ENCODE peak calls at places on chromosomes 7 and 10, in ten cellular contexts. Q is AG09309, G is A549, T is PC-3, S is heart left ventricle, J is H1, O is GM12878, K is spleen, W is A673, E is bronchial epithelial cell. C is an unnamed sample.
A peak's percentile ranks its signal among the peaks of the same experiment; 100 is the strongest.

GRCh38 chr7:129240119-129240815 is 15.4 kb downstream of the AHCYL2 start:
- DNase-seq in Q (no peak), G (no peak), T (no peak), S (no peak), J (no peak), O (no peak), K (no peak), W (no peak), E (peak; percentile 12), C (no peak)

GRCh38 chr10:114081911-114082583 is 38.4 kb downstream of the ADRB1 start:
- DNase-seq in Q (no peak), G (no peak), T (peak; percentile 55), S (no peak), J (no peak), O (no peak), K (no peak), W (no peak), E (peak; percentile 38), C (no peak)

GRCh38 chr10:74333174-74333573 is 182.2 kb downstream of the ADK start:
- DNase-seq in Q (peak; percentile 46), G (no peak), T (no peak), S (no peak), J (no peak), O (no peak), K (no peak), W (no peak), E (no peak), C (no peak)

GRCh38 chr10:3090914-3091313 is 23.6 kb downstream of the PFKP start:
- DNase-seq in Q (no peak), G (peak; percentile 91), T (peak; percentile 67), S (peak; percentile 75), J (no peak), O (no peak), K (no peak), W (peak; percentile 34), E (peak; percentile 75), C (no peak)

GRCh38 chr7:18975276-18975675 is 142.2 kb downstream of the TWIST1 start:
- DNase-seq in Q (no peak), G (no peak), T (peak; percentile 9), S (no peak), J (no peak), O (no peak), K (no peak), W (no peak), E (no peak), C (no peak)

GRCh38 chr10:14648042-14648765 is 126.5 kb downstream of the FAM107B start:
- DNase-seq in Q (no peak), G (no peak), T (no peak), S (peak; percentile 70), J (no peak), O (peak; percentile 99), K (peak; percentile 86), W (peak; percentile 92), E (peak; percentile 65), C (peak; percentile 84)

GRCh38 chr10:84088626-84089025 is 50.7 kb upstream of the GHITM start:
- DNase-seq in Q (no peak), G (no peak), T (no peak), S (no peak), J (no peak), O (no peak), K (no peak), W (no peak), E (no peak), C (no peak)

GRCh38 chr7:12557282-12557681 is 13.2 kb upstream of the SCIN start:
- DNase-seq in Q (no peak), G (no peak), T (no peak), S (no peak), J (no peak), O (no peak), K (no peak), W (peak; percentile 13), E (peak; percentile 80), C (no peak)

GRCh38 chr10:119896061-119896655 is 3.6 kb downstream of the SEC23IP start:
- DNase-seq in Q (peak; percentile 55), G (peak; percentile 14), T (peak; percentile 87), S (no peak), J (no peak), O (no peak), K (no peak), W (no peak), E (peak; percentile 95), C (no peak)

GRCh38 chr7:76358478-76359110 is at the start of gene YWHAG:
- DNase-seq in Q (no peak), G (peak; percentile 93), T (peak; percentile 73), S (peak; percentile 91), J (peak; percentile 91), O (no peak), K (peak; percentile 97), W (peak; percentile 87), E (peak; percentile 52), C (peak; percentile 93)

GRCh38 chr7:34837826-34838225 is 179.8 kb downstream of the NPSR1 start:
- DNase-seq in Q (no peak), G (peak; percentile 13), T (peak; percentile 56), S (no peak), J (no peak), O (no peak), K (no peak), W (peak; percentile 18), E (peak; percentile 42), C (no peak)

GRCh38 chr7:133207687-133208086 is 45.2 kb upstream of the EXOC4 start:
- DNase-seq in Q (no peak), G (peak; percentile 40), T (no peak), S (no peak), J (no peak), O (no peak), K (no peak), W (peak; percentile 42), E (no peak), C (no peak)

GRCh38 chr7:137927386-137927785 is 74.5 kb downstream of the CREB3L2 start:
- DNase-seq in Q (no peak), G (no peak), T (no peak), S (no peak), J (no peak), O (no peak), K (no peak), W (no peak), E (no peak), C (no peak)

DNA sequence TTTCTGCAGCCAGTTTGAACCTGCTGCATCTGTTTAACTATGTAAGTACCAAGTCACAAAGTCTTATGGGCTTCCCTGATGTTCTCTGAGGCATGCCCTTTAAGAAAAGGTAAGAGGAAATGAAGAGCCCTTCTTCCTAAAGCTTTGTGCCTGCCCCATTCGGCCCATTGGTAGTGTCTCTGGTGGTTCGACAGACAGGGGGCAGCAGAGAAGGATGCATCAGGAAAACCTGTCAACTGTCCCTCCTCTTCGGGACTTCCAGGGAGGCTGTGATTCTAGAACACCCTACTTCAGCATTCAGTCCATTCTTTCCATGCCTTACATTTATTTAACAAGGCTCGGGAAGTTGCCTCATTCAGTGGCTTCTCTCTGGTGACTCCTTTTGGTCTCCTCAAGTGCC is 1.9 kb upstream of the SFRP4 start:
- DNase-seq in Q (no peak), G (no peak), T (no peak), S (no peak), J (peak; percentile 53), O (no peak), K (no peak), W (no peak), E (no peak), C (no peak)
- TF ChIP-seq CTCF in Q (peak; percentile 10), G (no peak), T (peak; percentile 19), S (peak; percentile 6), J (peak; percentile 55), O (peak; percentile 12), K (no peak), W (peak; percentile 38), E (no peak), C (peak; percentile 36)

GRCh38 chr7:116951366-116952292 is 1.7 kb upstream of the ST7 start:
- DNase-seq in Q (no peak), G (no peak), T (no peak), S (no peak), J (no peak), O (no peak), K (no peak), W (no peak), E (no peak), C (no peak)

GRCh38 chr7:116952640-116953371 is 495 bp upstream of the ST7 start:
- DNase-seq in Q (no peak), G (peak; percentile 59), T (peak; percentile 51), S (peak; percentile 57), J (peak; percentile 67), O (no peak), K (no peak), W (peak; percentile 78), E (no peak), C (no peak)

GRCh38 chr7:116948934-116949333 is 4.4 kb upstream of the ST7 start:
- DNase-seq in Q (no peak), G (no peak), T (no peak), S (peak; percentile 83), J (no peak), O (no peak), K (no peak), W (no peak), E (no peak), C (no peak)

GRCh38 chr7:116949941-116950801 is 3.1 kb upstream of the ST7 start:
- DNase-seq in Q (no peak), G (no peak), T (no peak), S (no peak), J (no peak), O (no peak), K (no peak), W (no peak), E (no peak), C (no peak)

GRCh38 chr7:116950889-116951351 is 2.4 kb upstream of the ST7 start:
- DNase-seq in Q (no peak), G (no peak), T (no peak), S (no peak), J (no peak), O (no peak), K (no peak), W (peak; percentile 4), E (no peak), C (no peak)
- H3K4me3 ChIP-seq in Q (no peak overlapping the region), G (no peak overlapping the region), T (no peak overlapping the region), S (no peak overlapping the region), J (no peak overlapping the region), O (no peak overlapping the region), K (no peak overlapping the region), W (no peak overlapping the region), E (no peak overlapping the region), C (no peak overlapping the region)

DNA sequence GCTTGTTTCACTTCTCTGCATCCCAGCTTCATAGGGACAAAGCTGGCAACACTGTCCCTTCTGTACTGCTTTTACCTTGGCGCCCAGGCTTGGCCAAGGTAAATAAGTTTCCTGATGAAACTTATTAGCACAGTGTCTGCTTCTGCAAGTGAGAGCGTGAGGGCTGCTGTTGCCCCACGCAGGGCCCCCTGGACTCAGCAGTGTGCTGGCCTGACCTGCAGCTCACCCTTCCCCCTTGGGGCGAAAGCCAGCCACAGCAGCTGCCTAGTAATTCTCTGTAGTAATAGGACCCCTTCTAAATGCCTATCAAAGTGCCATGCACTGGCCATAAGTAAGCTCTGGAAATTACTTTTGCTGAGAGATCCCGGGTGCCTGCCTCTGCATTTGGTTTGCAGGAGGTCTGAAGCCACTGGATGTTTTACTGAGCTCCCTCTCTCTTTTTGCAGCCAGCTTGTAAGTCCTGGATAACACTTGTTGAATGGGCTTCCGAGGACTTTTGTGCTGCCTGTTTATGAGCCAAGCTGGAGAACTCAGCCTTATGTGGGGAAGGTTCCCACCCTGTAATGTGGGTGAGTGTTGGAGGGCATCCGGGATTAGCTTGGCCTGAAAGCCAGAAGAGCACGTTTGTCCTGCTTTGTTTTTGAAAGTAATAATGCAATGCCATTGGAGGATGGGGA is 294.0 kb downstream of the C7orf25 start:
- DNase-seq in Q (no peak), G (no peak), T (no peak), S (no peak), J (peak; percentile 57), O (no peak), K (no peak), W (no peak), E (no peak), C (no peak)
- TF ChIP-seq CTCF in Q (no peak), G (no peak), T (no peak), S (no peak), J (peak; percentile 47), O (no peak), K (no peak), W (no peak), E (no peak), C (no peak)

GRCh38 chr7:24284699-24285506 is 913 bp downstream of the NPY start:
- DNase-seq in Q (no peak), G (peak; percentile 11), T (no peak), S (no peak), J (peak; percentile 83), O (no peak), K (peak; percentile 70), W (no peak), E (no peak), C (peak; percentile 18)
- H3K4me3 ChIP-seq in Q (no peak overlapping the region), G (peak overlapping the region; percentile 38), T (no peak overlapping the region), S (no peak overlapping the region), J (peak overlapping the region; percentile 46), O (peak overlapping the region; percentile 43), K (peak overlapping the region; percentile 62), W (peak overlapping the region; percentile 50), E (no peak overlapping the region), C (no peak overlapping the region)